ENCODE peak calls at places on chromosomes 4 and X, in ten cellular contexts. Y, D, C, X, O, E, W, P, K and J are unnamed samples.

GRCh38 chr4:89009107-89009506 is 47.9 kb downstream of the FAM13A start:
- DNase-seq in Y (no peak), D (no peak), C (no peak), X (no peak), O (no peak), E (no peak), W (no peak), P (no peak), K (no peak), J (no peak)

GRCh38 chr4:73661646-73662119 is 41.4 kb upstream of the RASSF6 start:
- DNase-seq in Y (no peak), D (no peak), C (no peak), X (no peak), O (no peak), E (no peak), W (no peak), P (no peak), K (no peak), J (peak; percentile 98)

GRCh38 chrX:80808854-80809493 is 703 bp downstream of the BRWD3 start:
- DNase-seq in Y (peak; percentile 6), D (peak; percentile 30), C (peak; percentile 20), X (peak; percentile 44), O (peak; percentile 23), E (no peak), W (peak; percentile 6), P (peak; percentile 15), K (peak; percentile 10), J (no peak)

GRCh38 chr4:2689825-2690700 is 66.1 kb downstream of the TNIP2 start:
- DNase-seq in Y (no peak), D (no peak), C (no peak), X (no peak), O (no peak), E (no peak), W (no peak), P (no peak), K (no peak), J (peak; percentile 51)

GRCh38 chrX:99172958-99173357 is 1237.1 kb downstream of the PCDH19 start:
- DNase-seq in Y (no peak), D (no peak), C (no peak), X (no peak), O (no peak), E (no peak), W (no peak), P (no peak), K (no peak), J (no peak)

GRCh38 chrX:17375361-17375630 is 296 bp downstream of the NHS start:
- DNase-seq in Y (peak; percentile 5), D (no peak), C (no peak), X (no peak), O (no peak), E (no peak), W (no peak), P (no peak), K (no peak), J (no peak)

GRCh38 chr4:153152453-153153338 is 51.5 kb upstream of the TRIM2 start:
- DNase-seq in Y (no peak), D (peak; percentile 73), C (peak; percentile 47), X (peak; percentile 65), O (peak; percentile 23), E (peak; percentile 63), W (peak; percentile 26), P (no peak), K (peak; percentile 67), J (no peak)

GRCh38 chr4:107736924-107737448 is 17.0 kb upstream of the PAPSS1 start:
- DNase-seq in Y (peak; percentile 31), D (peak; percentile 72), C (no peak), X (no peak), O (no peak), E (no peak), W (peak; percentile 38), P (peak; percentile 34), K (peak; percentile 74), J (peak; percentile 68)

GRCh38 chr4:94458682-94459081 is 6.9 kb downstream of the PDLIM5 start:
- DNase-seq in Y (no peak), D (no peak), C (no peak), X (no peak), O (no peak), E (no peak), W (no peak), P (no peak), K (no peak), J (no peak)

GRCh38 chrX:107677501-107677901 is 49.2 kb downstream of the PRPS1 start:
- DNase-seq in Y (no peak), D (no peak), C (no peak), X (no peak), O (no peak), E (no peak), W (no peak), P (no peak), K (peak; percentile 29), J (peak; percentile 57)

GRCh38 chrX:12360389-12360788 is 222.1 kb downstream of the FRMPD4 start:
- DNase-seq in Y (peak; percentile 7), D (no peak), C (no peak), X (no peak), O (no peak), E (no peak), W (no peak), P (no peak), K (no peak), J (peak; percentile 75)

GRCh38 chrX:73847991-73848390 is 285.0 kb downstream of the CHIC1 start:
- DNase-seq in Y (no peak), D (no peak), C (no peak), X (no peak), O (no peak), E (no peak), W (no peak), P (no peak), K (no peak), J (no peak)

GRCh38 chr4:1910643-1911042 is 39.5 kb downstream of the NSD2 start:
- DNase-seq in Y (peak; percentile 41), D (peak; percentile 72), C (peak; percentile 59), X (no peak), O (no peak), E (no peak), W (no peak), P (no peak), K (peak; percentile 62), J (peak; percentile 72)

GRCh38 chr4:69731826-69732225 is 28.6 kb downstream of the SULT1B1 start:
- DNase-seq in Y (no peak), D (peak; percentile 40), C (no peak), X (no peak), O (no peak), E (no peak), W (no peak), P (no peak), K (no peak), J (peak; percentile 50)

GRCh38 chr4:19372365-19372764 is 879.3 kb upstream of the SLIT2 start:
- DNase-seq in Y (no peak), D (no peak), C (no peak), X (no peak), O (no peak), E (no peak), W (no peak), P (no peak), K (no peak), J (no peak)

GRCh38 chr4:40672528-40673522 is 43.2 kb upstream of the RBM47 start:
- DNase-seq in Y (peak; percentile 83), D (peak; percentile 81), C (peak; percentile 52), X (peak; percentile 55), O (no peak), E (peak; percentile 62), W (peak; percentile 10), P (no peak), K (no peak), J (peak; percentile 99)
- H3K4me3 ChIP-seq in Y (no peak overlapping the region), D (no peak overlapping the region), C (no peak overlapping the region), X (no peak overlapping the region), O (no peak overlapping the region), E (no peak overlapping the region), W (no peak overlapping the region), P (no peak overlapping the region), K (no peak overlapping the region), J (no peak overlapping the region)

DNA sequence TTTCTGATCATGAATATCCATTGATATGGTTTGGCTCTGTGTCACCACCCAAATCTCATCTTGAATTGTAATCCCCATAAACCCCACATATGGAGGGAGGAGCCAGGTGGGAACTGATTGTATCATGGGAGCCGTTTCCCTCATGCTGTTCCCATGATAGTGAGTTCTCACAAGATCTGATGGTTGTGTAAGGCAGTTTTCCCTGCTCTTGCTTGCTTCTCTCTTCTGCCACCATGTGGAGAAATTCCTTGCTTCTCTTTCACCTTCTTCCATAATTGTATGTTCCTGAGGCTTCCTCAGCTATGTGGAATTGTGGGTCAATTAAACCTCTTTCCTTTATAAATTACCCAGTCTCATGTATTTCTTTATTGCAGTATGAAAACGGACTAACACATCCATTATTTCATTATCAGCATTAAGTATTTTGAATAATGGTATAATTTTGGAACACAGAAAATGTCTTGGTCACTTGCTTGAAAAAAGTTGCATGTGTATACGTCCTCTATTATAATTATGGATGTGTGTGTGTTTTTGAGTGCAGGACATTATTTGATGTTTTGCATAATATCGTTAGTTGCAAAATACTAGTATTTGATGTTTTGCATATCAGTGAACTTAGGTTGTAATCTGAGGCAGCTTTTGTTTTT is 334.6 kb downstream of the PCDH10 start:
- DNase-seq in Y (no peak), D (peak; percentile 67), C (peak; percentile 24), X (no peak), O (no peak), E (no peak), W (no peak), P (no peak), K (peak; percentile 31), J (peak; percentile 12)
- TF ChIP-seq CTCF in Y (no peak), D (peak; percentile 54), C (no peak), X (peak; percentile 10), O (no peak), E (peak; percentile 26), W (no peak), P (no peak), K (peak; percentile 58), J (no peak)

DNA sequence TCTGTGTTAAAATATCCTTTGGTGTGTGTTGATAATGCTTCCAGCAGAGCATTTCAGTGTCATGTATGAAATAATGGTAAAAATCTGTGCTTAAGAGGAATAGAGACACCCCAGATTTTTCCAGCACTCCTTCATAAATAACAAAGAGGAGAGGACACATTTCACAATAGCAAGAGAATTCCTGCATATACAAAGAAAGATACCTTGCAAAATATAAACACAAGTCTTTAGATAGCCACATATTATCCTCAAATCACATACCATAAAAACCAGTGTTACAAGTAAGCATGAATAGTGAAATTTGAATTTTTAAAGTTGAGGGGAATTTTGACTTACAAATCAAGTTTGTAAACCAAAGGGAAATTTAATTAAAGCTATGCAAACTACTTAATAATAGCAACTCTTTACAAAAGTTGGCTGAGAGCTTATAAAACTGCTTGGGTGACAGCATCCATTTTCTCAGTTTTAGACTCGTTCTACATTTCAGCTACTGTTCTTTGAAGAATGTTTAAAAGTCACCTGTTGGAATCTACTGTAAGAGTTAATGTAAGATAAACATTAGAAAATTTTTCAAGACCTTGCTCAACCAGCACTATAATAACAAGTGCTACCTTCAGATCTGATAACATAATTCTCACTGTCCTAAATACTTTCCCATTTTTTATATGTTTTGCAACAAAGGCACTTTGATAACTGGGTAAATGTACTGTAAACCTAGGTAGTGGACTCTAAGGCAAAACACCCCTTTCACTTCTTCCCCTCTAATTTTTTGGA is 3.7 kb downstream of the APELA start:
- DNase-seq in Y (no peak), D (no peak), C (no peak), X (no peak), O (no peak), E (no peak), W (no peak), P (no peak), K (no peak), J (no peak)
- H3K4me3 ChIP-seq in Y (no peak overlapping the region), D (no peak overlapping the region), C (no peak overlapping the region), X (no peak overlapping the region), O (no peak overlapping the region), E (no peak overlapping the region), W (no peak overlapping the region), P (no peak overlapping the region), K (no peak overlapping the region), J (no peak overlapping the region)

GRCh38 chr4:184282895-184283654 is 65.4 kb upstream of the ENPP6 start:
- DNase-seq in Y (no peak), D (no peak), C (no peak), X (no peak), O (no peak), E (no peak), W (no peak), P (no peak), K (no peak), J (no peak)
- TF ChIP-seq CTCF in Y (no peak), D (no peak), C (no peak), X (no peak), O (no peak), E (no peak), W (no peak), P (no peak), K (no peak), J (no peak)